ENCODE peak calls at places on chromosome 14, in five cellular contexts. G is CD8-positive, alpha-beta memory T cell; K is cardiac fibroblast; X is WERI-Rb-1; Q is foreskin fibroblast. S is an unnamed sample.

GRCh38 chr14:30227871-30228270 is 300.2 kb upstream of the PRKD1 start:
- DNase-seq in X (no peak), Q (peak; percentile 81), G (no peak), K (peak; percentile 80), S (no peak)

GRCh38 chr14:90336985-90337384 is 5.2 kb upstream of the NRDE2 start:
- DNase-seq in X (no peak), G (no peak), Q (no peak), K (no peak), S (no peak)

GRCh38 chr14:96797943-96798349 is 764 bp downstream of the VRK1 start:
- DNase-seq in G (no peak), Q (no peak), K (peak; percentile 23), X (peak; percentile 33), S (no peak)

GRCh38 chr14:75826599-75826998 is 155.2 kb downstream of the TGFB3 start:
- DNase-seq in X (no peak), G (no peak), Q (peak; percentile 37), K (peak; percentile 60), S (no peak)

GRCh38 chr14:50447491-50447890 is 50.8 kb upstream of the CDKL1 start:
- DNase-seq in K (peak; percentile 62), G (no peak), X (no peak), Q (no peak), S (no peak)

GRCh38 chr14:59483819-59484610 is at the start of the genes JKAMP and L3HYPDH:
- DNase-seq in X (peak; percentile 98), G (peak; percentile 93), Q (peak; percentile 95), K (peak; percentile 95), S (peak; percentile 99)

GRCh38 chr14:92022036-92022435 is 17.8 kb downstream of the TRIP11 start:
- DNase-seq in Q (no peak), K (no peak), G (no peak), X (no peak), S (no peak)

GRCh38 chr14:67934087-67934486 is 114.5 kb downstream of the RAD51B start:
- DNase-seq in K (peak; percentile 89), X (peak; percentile 43), Q (peak; percentile 67), G (peak; percentile 29), S (peak; percentile 40)

GRCh38 chr14:93045211-93045674 is 70.5 kb downstream of the ITPK1 start:
- DNase-seq in Q (no peak), G (no peak), K (no peak), X (peak; percentile 74), S (peak; percentile 42)

GRCh38 chr14:104891664-104892500 is 26.8 kb downstream of the CEP170B start:
- DNase-seq in G (no peak), K (no peak), X (peak; percentile 7), Q (no peak), S (no peak)

GRCh38 chr14:103480595-103480994 is 42.0 kb downstream of the CKB start:
- DNase-seq in G (no peak), X (no peak), K (no peak), Q (no peak), S (no peak)

GRCh38 chr14:24291446-24292117 is 8.0 kb downstream of the DHRS1 start:
- DNase-seq in X (no peak), Q (no peak), K (no peak), G (no peak), S (no peak)

GRCh38 chr14:90785474-90785873 is 30.8 kb downstream of the TTC7B start:
- DNase-seq in G (no peak), K (peak; percentile 32), Q (no peak), X (no peak), S (peak; percentile 49)

GRCh38 chr14:102063092-102063807 is 23.6 kb downstream of the HSP90AA1 start:
- DNase-seq in X (peak; percentile 93), Q (peak; percentile 87), K (peak; percentile 93), G (peak; percentile 65), S (peak; percentile 87)

GRCh38 chr14:77151245-77151644 is 9.7 kb upstream of the ZDHHC22 start:
- DNase-seq in X (peak; percentile 53), K (peak; percentile 23), Q (no peak), G (no peak), S (peak; percentile 49)

GRCh38 chr14:44795725-44796124 is 166.0 kb downstream of the KLHL28 start:
- DNase-seq in K (no peak), X (no peak), G (no peak), Q (no peak), S (no peak)

GRCh38 chr14:79602742-79603141 is 608.6 kb downstream of the DIO2 start:
- DNase-seq in X (no peak), Q (no peak), K (no peak), G (no peak), S (no peak)

GRCh38 chr14:90678420-90678819 is 137.8 kb downstream of the TTC7B start:
- DNase-seq in Q (peak; percentile 50), K (peak; percentile 63), X (no peak), G (no peak), S (no peak)

GRCh38 chr14:68492889-68493288 is 300.0 kb downstream of the ZFP36L1 start:
- DNase-seq in G (no peak), Q (no peak), K (no peak), X (no peak), S (no peak)

GRCh38 chr14:83463500-83464098 is 1929.9 kb upstream of the SEL1L start:
- DNase-seq in G (no peak), Q (no peak), K (peak; percentile 54), X (peak; percentile 69), S (peak; percentile 80)

GRCh38 chr14:76867536-76868452 is 41.6 kb downstream of the LRRC74A start:
- DNase-seq in Q (no peak), K (no peak), X (no peak), G (no peak), S (no peak)

GRCh38 chr14:104799657-104800599 is 973 bp upstream of the ZBTB42 start:
- DNase-seq in G (peak; percentile 78), K (peak; percentile 62), Q (peak; percentile 77), X (no peak), S (peak; percentile 82)

GRCh38 chr14:68506645-68507405 is 286.0 kb downstream of the ZFP36L1 start:
- DNase-seq in G (peak; percentile 62), X (no peak), K (no peak), Q (no peak), S (no peak)

GRCh38 chr14:104517426-104517825 is 62.1 kb upstream of the C14orf180 start:
- DNase-seq in G (no peak), Q (no peak), K (no peak), X (no peak), S (peak; percentile 5)

GRCh38 chr14:104091927-104092771 is 6.6 kb downstream of the ASPG start:
- DNase-seq in G (no peak), X (no peak), Q (no peak), K (no peak), S (no peak)

GRCh38 chr14:87896393-87897380 is 96.3 kb downstream of the GALC start:
- DNase-seq in Q (peak; percentile 14), G (no peak), K (peak; percentile 75), X (no peak), S (no peak)

GRCh38 chr14:49966304-49966809 is 73.5 kb downstream of the ARF6 start:
- DNase-seq in K (no peak), Q (no peak), G (no peak), X (peak; percentile 11), S (no peak)

GRCh38 chr14:92670177-92670576 is 78.2 kb downstream of the LGMN start:
- DNase-seq in K (peak; percentile 71), G (no peak), X (no peak), Q (peak; percentile 95), S (no peak)

GRCh38 chr14:89773151-89773550 is 181.4 kb downstream of the EFCAB11 start:
- DNase-seq in K (no peak), Q (no peak), G (no peak), X (no peak), S (no peak)

GRCh38 chr14:81392976-81393643 is 7.0 kb downstream of the STON2 start:
- DNase-seq in K (no peak), X (no peak), Q (no peak), G (no peak), S (no peak)

GRCh38 chr14:99273025-99273723 is 1.2 kb upstream of the BCL11B start:
- DNase-seq in K (no peak), G (no peak), X (peak; percentile 82), Q (no peak), S (peak; percentile 33)

GRCh38 chr14:96274122-96274910 is 18.3 kb downstream of the BDKRB1 start:
- DNase-seq in G (no peak), X (no peak), Q (peak; percentile 81), K (peak; percentile 55), S (no peak)

GRCh38 chr14:96086574-96087077 is 47.5 kb downstream of the C14orf132 start:
- DNase-seq in Q (no peak), K (peak; percentile 25), G (no peak), X (no peak), S (no peak)

GRCh38 chr14:69573841-69574265 is 818 bp downstream of the CCDC177 start:
- DNase-seq in X (peak; percentile 86), G (no peak), Q (no peak), K (no peak), S (no peak)
- H3K4me3 ChIP-seq in X (peak overlapping the region; percentile 59), G (peak overlapping the region; percentile 17), Q (no peak overlapping the region), K (no peak overlapping the region), S (peak overlapping the region; percentile 29)

DNA sequence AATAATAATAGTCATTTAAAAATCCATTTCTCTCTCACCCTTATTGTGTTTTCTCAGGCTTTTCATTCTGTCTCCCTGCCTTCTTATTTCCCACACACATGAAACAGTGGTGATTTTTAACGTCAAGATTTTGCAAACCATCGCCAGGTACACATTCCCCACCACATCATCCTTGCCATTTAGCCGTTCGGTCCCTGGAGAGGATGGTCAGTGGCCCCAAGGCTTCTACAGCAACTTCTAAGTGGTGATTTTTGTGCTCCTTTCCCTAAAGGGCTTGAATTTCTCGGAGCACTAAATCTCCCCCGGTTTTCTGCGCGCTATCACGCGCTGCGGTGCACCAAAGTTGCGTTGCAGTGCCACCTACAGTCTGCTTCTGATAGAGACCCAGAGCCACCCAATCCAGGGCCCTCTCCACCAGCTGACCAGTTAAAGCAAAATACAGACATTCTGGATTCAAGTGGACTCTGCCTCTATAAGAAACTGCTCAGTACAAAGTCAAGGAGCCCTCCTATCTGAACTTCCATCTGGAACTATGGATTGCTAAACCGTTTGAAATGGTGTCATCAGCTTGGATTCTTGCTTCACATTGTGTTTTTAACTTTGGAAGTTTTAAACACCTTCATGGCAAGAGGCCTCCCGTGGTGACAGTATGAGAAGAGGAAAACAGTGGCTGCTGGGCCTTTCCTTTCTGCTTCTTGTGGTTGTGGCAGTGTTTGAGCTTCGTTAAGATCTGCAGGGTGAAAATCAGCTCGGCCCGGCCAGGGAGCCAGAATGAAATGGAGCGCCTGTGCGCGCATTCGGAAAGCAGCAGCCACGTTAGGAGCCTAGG is 234.0 kb downstream of the SPTSSA start:
- DNase-seq in G (no peak), X (peak; percentile 68), K (peak; percentile 58), Q (peak; percentile 27), S (peak; percentile 71)
- H3K4me3 ChIP-seq in G (no peak overlapping the region), X (peak overlapping the region; percentile 18), K (no peak overlapping the region), Q (no peak overlapping the region), S (no peak overlapping the region)

GRCh38 chr14:100568164-100568997 is 18.8 kb downstream of the BEGAIN start:
- DNase-seq in X (no peak), K (no peak), G (no peak), Q (no peak), S (no peak)

GRCh38 chr14:100567877-100568163 is 19.4 kb downstream of the BEGAIN start:
- DNase-seq in X (no peak), Q (no peak), K (no peak), G (no peak), S (no peak)

GRCh38 chr14:100566586-100566985 is 20.6 kb downstream of the BEGAIN start:
- DNase-seq in G (no peak), K (no peak), X (no peak), Q (no peak), S (no peak)

GRCh38 chr14:100566119-100566518 is 21.1 kb downstream of the BEGAIN start:
- DNase-seq in X (no peak), K (no peak), G (no peak), Q (no peak), S (no peak)

GRCh38 chr14:100567009-100567876 is 20.0 kb downstream of the BEGAIN start:
- DNase-seq in G (no peak), X (no peak), K (no peak), Q (no peak), S (no peak)
- H3K4me3 ChIP-seq in G (no peak overlapping the region), X (no peak overlapping the region), K (no peak overlapping the region), Q (no peak overlapping the region), S (peak overlapping the region; percentile 43)

GRCh38 chr14:39168591-39168990 is 1.5 kb downstream of the TRAPPC6B start:
- DNase-seq in K (no peak), Q (no peak), X (no peak), G (no peak), S (no peak)
- H3K4me3 ChIP-seq in K (peak overlapping the region; percentile 88), Q (peak overlapping the region; percentile 90), X (no peak overlapping the region), G (peak overlapping the region; percentile 88), S (peak overlapping the region; percentile 99)

S was measured in testis.